ENCODE peak calls at places on chromosomes 1 and 21, in nine cellular contexts. R, N, T, P, M, V, S, L and U are unnamed samples.

GRCh38 chr1:160092366-160093068 is 5.9 kb downstream of the IGSF8 start:
- DNase-seq in V (peak), R (no peak), N (no peak), L (no peak), M (no peak), S (no peak), T (no peak), P (no peak), U (no peak)

GRCh38 chr1:62286778-62287224 is 32.4 kb downstream of the KANK4 start:
- DNase-seq in N (no peak), R (no peak), M (no peak), T (no peak), P (no peak), S (no peak), L (peak), V (no peak), U (no peak)

GRCh38 chr1:62280960-62281465 is 38.2 kb downstream of the KANK4 start:
- DNase-seq in T (no peak), N (no peak), L (no peak), S (no peak), R (no peak), V (no peak), P (no peak), M (no peak), U (no peak)

GRCh38 chr1:1613509-1614082 is 1.7 kb upstream of the MIB2 start:
- DNase-seq in L (no peak), N (no peak), R (no peak), M (no peak), S (no peak), P (no peak), T (no peak), V (no peak), U (no peak)

GRCh38 chr1:151944859-151945575 is 35.7 kb upstream of the THEM4 start:
- DNase-seq in N (no peak), M (no peak), P (no peak), T (no peak), L (no peak), S (no peak), R (no peak), V (no peak), U (no peak)

GRCh38 chr1:40825430-40825778 is 36.8 kb downstream of the CITED4 start:
- DNase-seq in R (peak), T (no peak), S (no peak), M (no peak), N (no peak), P (no peak), L (peak), V (no peak), U (no peak)

GRCh38 chr1:115194571-115194970 is 105.3 kb upstream of the TSPAN2 start:
- DNase-seq in V (no peak), P (no peak), N (no peak), S (no peak), M (no peak), R (no peak), T (no peak), L (no peak), U (no peak)

GRCh38 chr1:180358649-180359048 is 128.6 kb downstream of the LHX4 start:
- DNase-seq in R (no peak), L (peak), M (no peak), S (no peak), T (no peak), N (no peak), V (peak), P (no peak), U (peak)

GRCh38 chr21:44407493-44407892 is 47.8 kb upstream of the LRRC3 start:
- DNase-seq in M (no peak), V (no peak), S (no peak), T (no peak), N (no peak), L (no peak), R (no peak), P (no peak), U (peak)